ENCODE peak calls at places on chromosomes 5 and 9, in ten cellular contexts. S, X, C, F, B, O, V, R, W and U are unnamed samples.
A peak's percentile ranks its signal among the peaks of the same experiment; 100 is the strongest.

GRCh38 chr9:95085861-95086563 is 231.5 kb downstream of the FANCC start:
- DNase-seq in S (peak; percentile 55), X (no peak), C (no peak), F (peak; percentile 79), B (no peak), O (no peak), V (no peak), R (no peak), W (no peak), U (no peak)

GRCh38 chr9:97958812-97959511 is 21.0 kb upstream of the HEMGN start:
- DNase-seq in S (no peak), X (no peak), C (no peak), F (no peak), B (no peak), O (no peak), V (no peak), R (no peak), W (no peak), U (peak; percentile 33)

GRCh38 chr5:176538985-176539384 is 1.8 kb upstream of the RNF44 start:
- DNase-seq in S (no peak), X (no peak), C (no peak), F (no peak), B (no peak), O (no peak), V (no peak), R (no peak), W (no peak), U (no peak)

GRCh38 chr9:93052791-93053540 is 5.5 kb upstream of the SUSD3 start:
- DNase-seq in S (no peak), X (peak; percentile 36), C (no peak), F (no peak), B (no peak), O (no peak), V (no peak), R (no peak), W (no peak), U (no peak)

GRCh38 chr5:140182075-140182709 is 7.2 kb downstream of the CYSTM1 start:
- DNase-seq in S (no peak), X (no peak), C (peak; percentile 61), F (no peak), B (no peak), O (no peak), V (no peak), R (no peak), W (no peak), U (peak; percentile 65)

GRCh38 chr5:164252-164651 is 27.0 kb upstream of the LRRC14B start:
- DNase-seq in S (no peak), X (peak; percentile 15), C (peak; percentile 16), F (no peak), B (no peak), O (no peak), V (no peak), R (no peak), W (no peak), U (no peak)

GRCh38 chr5:60701317-60701988 is 1.5 kb upstream of the DEPDC1B start:
- DNase-seq in S (no peak), X (no peak), C (no peak), F (no peak), B (no peak), O (no peak), V (no peak), R (no peak), W (no peak), U (no peak)

GRCh38 chr5:30781642-30782041 is 411.8 kb upstream of the CDH6 start:
- DNase-seq in S (no peak), X (no peak), C (no peak), F (no peak), B (no peak), O (no peak), V (no peak), R (no peak), W (no peak), U (no peak)